ENCODE peak calls at places on chromosomes 7 and 10, in ten cellular contexts. K is fibroblast of pulmonary artery; M is B cell; I is IMR-90; X is upper lobe of left lung; Y is lower lobe of right lung; N is thoracic aorta; P is heart right ventricle; T is CD4-positive, alpha-beta T cell; W is cardiac fibroblast. S is an unnamed sample.

GRCh38 chr10:82811621-82812020 is 936.6 kb downstream of the NRG3 start:
- DNase-seq in P (no peak), I (no peak), K (peak), X (no peak), N (no peak), Y (no peak), T (no peak), M (no peak), W (peak), S (no peak)

GRCh38 chr10:70333268-70333667 is 49.2 kb downstream of the LRRC20 start:
- DNase-seq in N (no peak), P (no peak), K (no peak), W (no peak), M (no peak), I (no peak), Y (no peak), T (no peak), X (no peak), S (no peak)

GRCh38 chr7:31084226-31084625 is 32.1 kb downstream of the ADCYAP1R1 start:
- DNase-seq in P (no peak), X (no peak), I (no peak), Y (peak), W (no peak), N (no peak), T (no peak), K (no peak), M (no peak), S (no peak)

GRCh38 chr10:114367676-114368391 is 36.5 kb downstream of the AFAP1L2 start:
- DNase-seq in I (no peak), M (no peak), Y (no peak), K (no peak), N (no peak), X (no peak), T (no peak), P (no peak), W (no peak), S (no peak)

GRCh38 chr7:343227-343822 is 53.4 kb downstream of the FOXL3 start:
- DNase-seq in I (no peak), K (no peak), Y (no peak), P (no peak), T (no peak), M (no peak), X (peak), N (no peak), W (no peak), S (no peak)

GRCh38 chr7:101728888-101729883 is 88.2 kb upstream of the CUX1 start:
- DNase-seq in X (no peak), W (peak), M (no peak), T (no peak), K (peak), I (peak), P (no peak), N (no peak), Y (peak), S (no peak)

GRCh38 chr7:132464740-132465139 is 111.5 kb downstream of the PLXNA4 start:
- DNase-seq in N (no peak), I (no peak), P (peak), T (no peak), Y (no peak), X (no peak), W (peak), K (peak), M (no peak), S (no peak)

GRCh38 chr10:33556581-33556980 is 222.1 kb upstream of the NRP1 start:
- DNase-seq in N (no peak), X (peak), T (no peak), I (no peak), K (no peak), P (no peak), W (no peak), Y (no peak), M (no peak), S (no peak)

GRCh38 chr7:120394595-120394994 is 121.6 kb downstream of the KCND2 start:
- DNase-seq in X (no peak), I (no peak), Y (no peak), P (no peak), K (no peak), M (no peak), W (no peak), T (no peak), N (no peak), S (no peak)

GRCh38 chr7:140300263-140301131 is 97.8 kb downstream of the SLC37A3 start:
- DNase-seq in I (no peak), M (no peak), X (no peak), Y (no peak), P (no peak), W (no peak), N (no peak), K (no peak), T (no peak), S (no peak)

DNA sequence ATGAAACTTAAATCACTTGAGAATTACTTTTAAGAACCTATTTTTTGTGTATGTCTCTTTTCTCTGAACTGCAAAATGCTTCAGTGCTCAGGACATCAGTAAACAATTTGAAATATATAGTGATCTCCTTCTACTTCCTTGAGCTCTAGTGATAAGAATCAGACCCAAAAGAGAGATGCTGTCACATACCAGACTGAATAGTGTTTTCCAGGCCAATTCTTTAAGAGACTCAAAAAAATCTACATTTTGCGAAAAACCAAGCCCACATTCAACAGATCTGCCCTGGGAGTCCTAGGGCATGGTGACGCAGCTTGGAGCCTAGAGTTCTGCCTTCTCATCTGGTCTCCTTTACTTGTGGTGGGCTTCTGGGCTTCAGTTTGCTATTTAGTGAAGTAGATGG is 72.1 kb upstream of the SLC13A1 start:
- DNase-seq in P (no peak), N (no peak), Y (no peak), X (no peak), W (no peak), I (no peak), K (no peak), T (no peak), M (no peak), S (no peak)
- TF ChIP-seq CTCF in P (no peak), N (no peak), Y (no peak), X (no peak), W (no peak), I (no peak), K (no peak), T (no peak), M (no peak), S (no peak)

GRCh38 chr7:45663167-45663921 is 89.2 kb downstream of the ADCY1 start:
- DNase-seq in N (no peak), M (no peak), P (peak), K (peak), T (no peak), X (peak), I (peak), W (peak), Y (no peak), S (no peak)
- TF ChIP-seq CTCF in N (no peak), M (peak), P (peak), K (peak), T (no peak), X (peak), I (peak), W (peak), Y (peak), S (peak)

GRCh38 chr7:8295638-8296361 is 33.8 kb upstream of the ICA1 start:
- DNase-seq in X (no peak), K (peak), M (peak), Y (no peak), T (no peak), N (no peak), P (peak), I (peak), W (peak), S (no peak)
- TF ChIP-seq CTCF in X (peak), K (peak), M (peak), Y (peak), T (peak), N (peak), P (peak), I (peak), W (peak), S (peak)

DNA sequence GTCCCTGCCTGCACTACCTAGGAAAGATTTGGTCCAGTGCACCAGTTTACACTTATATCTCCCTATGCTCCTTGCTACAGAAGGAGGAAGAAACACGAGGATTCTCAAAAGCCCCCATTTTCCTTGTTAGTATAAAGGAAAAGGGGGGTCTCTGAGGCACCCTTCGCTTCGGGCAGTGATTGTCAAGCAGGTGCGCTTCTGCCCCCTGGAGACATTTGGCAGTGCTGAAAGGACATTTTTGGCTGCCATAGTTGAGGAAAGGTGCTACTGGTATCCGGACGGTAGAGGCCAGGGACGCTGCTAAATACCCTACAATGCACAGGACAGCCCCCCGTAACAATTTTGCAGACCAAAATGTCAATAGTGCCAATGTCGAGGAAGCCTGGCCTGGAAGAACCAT is 193.7 kb downstream of the GFRA1 start:
- DNase-seq in K (no peak), P (no peak), T (no peak), I (no peak), X (no peak), N (no peak), Y (no peak), M (no peak), W (no peak), S (no peak)
- TF ChIP-seq CTCF in K (no peak), P (no peak), T (no peak), I (no peak), X (no peak), N (no peak), Y (no peak), M (no peak), W (no peak), S (no peak)

DNA sequence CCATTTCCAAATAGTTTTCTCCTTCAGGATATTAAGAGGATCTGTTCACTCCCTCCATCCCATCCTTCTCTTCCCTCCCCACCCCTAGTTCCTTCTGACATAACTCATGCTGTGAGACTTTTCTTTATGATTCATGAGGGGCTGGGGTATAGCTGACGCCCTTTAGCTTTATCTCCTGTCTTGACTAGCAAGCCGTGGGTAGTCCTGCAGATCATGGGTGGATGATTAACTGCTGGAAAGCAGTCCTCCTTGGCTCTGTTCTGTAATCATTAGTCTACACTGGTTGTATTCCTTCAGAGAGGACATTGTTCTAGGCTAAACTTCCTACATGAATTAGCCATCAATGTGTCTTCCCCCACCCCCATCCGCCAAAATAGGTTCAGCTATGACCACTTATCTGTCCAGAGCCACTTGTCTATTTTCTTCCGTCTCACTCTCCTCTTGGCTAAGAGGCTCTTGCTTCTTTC is 135.4 kb downstream of the LRRC4 start:
- DNase-seq in X (no peak), M (no peak), N (no peak), Y (no peak), K (no peak), P (no peak), W (no peak), T (no peak), I (no peak), S (no peak)
- TF ChIP-seq CTCF in X (no peak), M (no peak), N (no peak), Y (no peak), K (no peak), P (no peak), W (no peak), T (no peak), I (no peak), S (no peak)

GRCh38 chr10:57333880-57334279 is 933.8 kb downstream of the IPMK start:
- DNase-seq in N (no peak), I (no peak), X (no peak), W (no peak), K (no peak), T (no peak), P (no peak), M (no peak), Y (no peak), S (no peak)
- TF ChIP-seq CTCF in N (no peak), I (no peak), X (no peak), W (no peak), K (no peak), T (no peak), P (no peak), M (no peak), Y (no peak), S (no peak)

DNA sequence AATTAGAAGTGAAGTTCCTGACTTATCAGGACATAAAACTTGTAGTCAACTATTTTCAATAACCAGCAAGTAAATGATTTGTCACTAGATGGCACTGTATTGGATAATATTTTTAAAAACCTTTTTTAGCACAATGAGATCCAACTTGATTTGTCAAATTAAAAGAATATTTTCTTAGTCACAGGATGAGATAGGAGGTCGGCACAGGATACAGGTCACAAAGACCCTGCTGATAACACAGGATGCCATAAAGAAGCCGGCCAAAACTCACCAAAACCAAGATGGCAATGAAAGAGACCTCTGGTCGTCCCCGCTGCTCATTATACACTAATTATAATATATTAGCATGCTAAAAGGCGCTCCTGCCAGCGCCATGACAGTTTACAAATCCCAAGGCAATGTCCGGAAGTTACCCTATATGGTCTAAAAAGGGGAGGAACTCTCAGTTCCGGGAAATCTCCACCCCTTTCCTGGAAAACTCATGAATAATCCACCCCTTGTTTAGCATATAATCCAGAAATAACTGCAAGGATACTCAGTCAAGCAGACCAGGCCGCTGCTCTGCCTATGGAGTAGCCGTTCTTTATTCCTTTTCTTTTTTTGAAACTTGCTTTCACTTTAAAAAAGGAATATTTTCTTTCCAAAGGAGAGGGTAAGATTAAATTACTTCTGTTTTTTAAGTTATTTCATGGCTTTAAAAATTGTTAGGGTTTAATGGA is 255.7 kb upstream of the MKLN1 start:
- DNase-seq in T (no peak), P (peak), I (peak), Y (no peak), X (no peak), M (no peak), W (peak), N (no peak), K (peak), S (no peak)
- TF ChIP-seq CTCF in T (peak), P (no peak), I (peak), Y (peak), X (peak), M (peak), W (peak), N (peak), K (peak), S (peak)

S was measured in natural killer cell.